ENCODE peak calls at places on chromosomes 11 and 22, in five cellular contexts. Z is AG04450, Q is endodermal cell, I is cardiac muscle cell, D is pancreas. W is an unnamed sample.

GRCh38 chr11:113773092-113773415 is 438 bp downstream of the ZW10 start:
- DNase-seq in Q (no peak), Z (no peak), D (peak), I (peak), W (peak)

GRCh38 chr22:40782521-40782920 is 36.6 kb downstream of the SLC25A17 start:
- DNase-seq in D (no peak), Z (no peak), Q (no peak), I (no peak), W (no peak)

GRCh38 chr11:62012451-62013265 is 45.2 kb upstream of the FTH1 start:
- DNase-seq in Z (no peak), D (no peak), Q (no peak), I (no peak), W (no peak)

GRCh38 chr22:27531782-27532530 is 269.6 kb downstream of the MN1 start:
- DNase-seq in Q (no peak), D (no peak), I (peak), Z (peak), W (no peak)

GRCh38 chr11:122267602-122268001 is 151.6 kb upstream of the BLID start:
- DNase-seq in Q (peak), D (no peak), I (peak), Z (peak), W (no peak)

GRCh38 chr11:95066721-95067041 is at the start of gene SRSF8:
- DNase-seq in I (no peak), Q (no peak), Z (no peak), D (no peak), W (no peak)

GRCh38 chr22:20156611-20157415 is 6.0 kb upstream of the CCDC188 start:
- DNase-seq in I (peak), Q (peak), D (peak), Z (peak), W (peak)

GRCh38 chr11:78350646-78351165 is 66.9 kb downstream of the GAB2 start:
- DNase-seq in I (no peak), Q (no peak), D (no peak), Z (no peak), W (no peak)

GRCh38 chr22:40396882-40397281 is 26.5 kb downstream of the SGSM3 start:
- DNase-seq in D (peak), Z (peak), Q (peak), I (no peak), W (peak)

GRCh38 chr11:120181446-120181992 is 29.3 kb upstream of the OAF start:
- DNase-seq in D (no peak), Z (no peak), I (no peak), Q (no peak), W (no peak)

GRCh38 chr22:29617922-29618629 is 14.6 kb downstream of the NF2 start:
- DNase-seq in Q (no peak), I (peak), D (no peak), Z (no peak), W (no peak)

GRCh38 chr11:306645-307371 is 808 bp upstream of the IFITM2 start:
- DNase-seq in D (peak), I (no peak), Q (no peak), Z (no peak), W (peak)

GRCh38 chr11:313304-313786 is 495 bp upstream of the IFITM1 start:
- DNase-seq in Z (no peak), D (peak), Q (no peak), I (no peak), W (no peak)

GRCh38 chr11:305834-306211 is 1.8 kb upstream of the IFITM2 start:
- DNase-seq in I (no peak), Q (no peak), Z (no peak), D (peak), W (no peak)

GRCh38 chr11:312092-312816 is 1.6 kb upstream of the IFITM1 start:
- DNase-seq in I (no peak), D (peak), Q (peak), Z (no peak), W (no peak)

DNA sequence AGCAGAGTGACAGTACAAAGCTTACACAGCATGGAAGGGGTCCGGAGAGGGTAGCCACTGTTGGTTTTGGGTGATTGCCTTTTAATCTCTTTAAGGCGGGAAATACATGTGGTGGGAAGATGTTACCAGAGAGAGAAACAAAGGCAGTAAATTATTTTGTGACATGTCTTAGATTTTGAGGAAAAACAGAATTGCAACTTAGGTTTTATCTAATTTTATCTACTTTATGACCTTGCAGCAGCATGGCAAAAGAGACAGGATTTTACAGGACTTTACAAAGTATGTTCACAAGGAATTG is 1.9 kb downstream of the IFITM2 start:
- DNase-seq in Q (no peak), D (no peak), Z (no peak), I (no peak), W (no peak)
- H3K4me3 ChIP-seq in Q (peak), D (no peak), Z (peak), I (no peak), W (peak)

DNA sequence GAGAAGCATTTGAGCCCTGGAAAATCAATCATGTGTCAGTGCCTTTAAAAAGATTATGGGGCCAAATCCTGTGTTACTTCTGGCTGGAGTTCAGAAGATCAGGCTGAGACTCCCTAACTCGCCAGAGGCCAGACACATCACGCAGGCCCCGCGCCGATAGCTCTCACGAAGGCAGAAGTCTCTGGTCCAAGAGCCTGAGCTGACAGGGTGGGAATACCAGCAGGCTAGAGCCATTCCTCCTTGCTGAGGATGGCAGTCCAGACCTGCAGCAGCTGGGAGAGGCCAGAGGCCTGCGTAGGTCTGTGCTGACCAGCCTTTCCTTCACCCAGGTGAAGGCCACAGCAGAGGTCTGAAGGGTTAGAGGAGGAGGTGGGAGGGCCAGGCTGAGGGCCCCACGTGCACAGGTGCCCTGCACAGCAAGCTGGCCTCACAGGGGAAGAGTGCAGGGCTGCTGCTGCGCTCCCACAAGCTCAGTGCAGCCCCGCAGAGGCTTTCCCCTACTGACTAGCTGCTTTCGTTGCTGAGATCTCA is 52.9 kb downstream of the ST14 start:
- DNase-seq in Q (peak), I (no peak), D (no peak), Z (no peak), W (peak)
- H3K27ac ChIP-seq in Q (no peak), I (no peak), D (no peak), Z (no peak), W (no peak)

GRCh38 chr22:46747646-46748045 is 9.6 kb upstream of the CERK start:
- DNase-seq in D (no peak), Z (no peak), I (no peak), Q (no peak), W (no peak)
- H3K4me3 ChIP-seq in D (no peak), Z (no peak), I (no peak), Q (no peak), W (no peak)

GRCh38 chr11:30342736-30343166 is 19.8 kb downstream of the ARL14EP start:
- DNase-seq in D (no peak), Q (no peak), I (no peak), Z (no peak), W (no peak)
- H3K27ac ChIP-seq in D (no peak), Q (no peak), I (no peak), Z (no peak), W (no peak)

DNA sequence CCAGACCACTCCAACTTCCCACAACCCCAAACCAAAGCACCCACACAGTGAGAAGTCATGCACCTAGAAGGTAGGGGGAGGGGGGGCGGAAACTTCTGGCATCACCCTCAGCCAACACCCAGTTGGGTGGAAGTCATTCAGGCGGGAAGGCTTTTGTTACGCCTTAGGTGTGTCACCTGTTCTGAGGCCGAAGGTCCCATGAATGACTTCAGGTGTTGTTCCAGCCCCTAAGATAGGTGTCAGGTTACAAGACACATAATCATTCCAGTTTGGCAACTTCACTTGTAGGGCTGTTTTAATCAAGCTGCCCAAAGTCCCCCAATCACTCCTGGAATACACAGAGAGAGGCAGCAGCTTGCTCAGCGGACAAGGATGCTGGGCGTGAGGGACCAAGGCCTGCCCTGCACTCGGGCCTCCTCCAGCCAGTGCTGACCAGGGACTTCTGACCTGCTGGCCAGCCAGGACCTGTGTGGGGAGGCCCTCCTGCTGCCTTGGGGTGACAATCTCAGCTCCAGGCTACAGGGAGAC is at the start of gene TMPRSS4:
- DNase-seq in I (no peak), Q (no peak), Z (no peak), D (peak), W (peak)
- H3K4me3 ChIP-seq in I (no peak), Q (no peak), Z (no peak), D (no peak), W (no peak)

GRCh38 chr11:28836285-28837081 is 728.3 kb downstream of the METTL15 start:
- DNase-seq in I (peak), D (no peak), Z (peak), Q (no peak), W (no peak)
- H3K27ac ChIP-seq in I (no peak), D (no peak), Z (peak), Q (no peak), W (no peak)

GRCh38 chr11:46362146-46363030 is 15.1 kb downstream of the DGKZ start:
- DNase-seq in Q (no peak), Z (no peak), I (no peak), D (no peak), W (no peak)
- H3K4me3 ChIP-seq in Q (no peak), Z (no peak), I (no peak), D (no peak), W (peak)